ENCODE peak calls at places on chromosome 5, in eight cellular contexts. L is IMR-90; I is naive thymus-derived CD4-positive, alpha-beta T cell; K is ovary; D is heart right ventricle; E is SJSA1; Z is prostate gland; H is CD4-positive, CD25-positive, alpha-beta regulatory T cell. C is an unnamed sample.

GRCh38 chr5:102901821-102902448 is 146.8 kb downstream of the PAM start:
- DNase-seq in L (no peak), I (no peak), K (no peak), D (no peak), E (no peak), Z (no peak), H (no peak), C (peak; percentile 66)

GRCh38 chr5:143707797-143708196 is 104.2 kb upstream of the HMHB1 start:
- DNase-seq in L (no peak), I (no peak), K (no peak), D (no peak), E (no peak), Z (no peak), H (no peak), C (no peak)

GRCh38 chr5:148875205-148875875 is 48.9 kb downstream of the ADRB2 start:
- DNase-seq in L (no peak), I (no peak), K (no peak), D (peak; percentile 45), E (no peak), Z (no peak), H (no peak), C (no peak)

GRCh38 chr5:138645778-138646575 is 70.8 kb upstream of the HSPA9 start:
- DNase-seq in L (no peak), I (no peak), K (no peak), D (no peak), E (no peak), Z (no peak), H (no peak), C (no peak)

GRCh38 chr5:20223451-20223850 is 235.5 kb upstream of the CDH18 start:
- DNase-seq in L (no peak), I (no peak), K (no peak), D (no peak), E (no peak), Z (no peak), H (no peak), C (no peak)

GRCh38 chr5:55982957-55983381 is 11.8 kb downstream of the IL6ST start:
- DNase-seq in L (no peak), I (peak; percentile 63), K (no peak), D (no peak), E (no peak), Z (no peak), H (no peak), C (no peak)

GRCh38 chr5:164277720-164278119 is 772.3 kb downstream of the MAT2B start:
- DNase-seq in L (peak; percentile 48), I (no peak), K (no peak), D (no peak), E (no peak), Z (no peak), H (no peak), C (no peak)

GRCh38 chr5:143401846-143402463 is 1.5 kb downstream of the NR3C1 start:
- DNase-seq in L (peak; percentile 20), I (peak; percentile 28), K (no peak), D (no peak), E (no peak), Z (no peak), H (peak; percentile 13), C (no peak)

GRCh38 chr5:160008877-160009590 is at the start of gene TTC1:
- DNase-seq in L (peak; percentile 100), I (peak; percentile 95), K (peak; percentile 96), D (peak; percentile 97), E (peak; percentile 98), Z (peak; percentile 97), H (peak; percentile 92), C (peak; percentile 97)

GRCh38 chr5:76850543-76851140 is 828 bp downstream of the S100Z start:
- DNase-seq in L (no peak), I (no peak), K (no peak), D (no peak), E (no peak), Z (no peak), H (no peak), C (no peak)

GRCh38 chr5:55440188-55440646 is 94.5 kb downstream of the PLPP1 start:
- DNase-seq in L (peak; percentile 34), I (no peak), K (no peak), D (no peak), E (no peak), Z (no peak), H (no peak), C (no peak)

GRCh38 chr5:159304961-159305595 is 25.2 kb downstream of the IL12B start:
- DNase-seq in L (peak; percentile 33), I (no peak), K (no peak), D (no peak), E (no peak), Z (no peak), H (no peak), C (no peak)

GRCh38 chr5:132103380-132103951 is 29.9 kb downstream of the CSF2 start:
- DNase-seq in L (peak; percentile 96), I (peak; percentile 81), K (peak; percentile 17), D (peak; percentile 76), E (peak; percentile 97), Z (no peak), H (peak; percentile 56), C (no peak)

GRCh38 chr5:139789845-139790189 is 5.8 kb upstream of the PSD2 start:
- DNase-seq in L (no peak), I (no peak), K (no peak), D (no peak), E (no peak), Z (no peak), H (no peak), C (no peak)

GRCh38 chr5:141039517-141039916 is 11.7 kb upstream of the PCDHB1 start:
- DNase-seq in L (no peak), I (no peak), K (no peak), D (no peak), E (no peak), Z (no peak), H (no peak), C (peak; percentile 86)

GRCh38 chr5:160534125-160534524 is 112.5 kb downstream of the PTTG1 start:
- DNase-seq in L (no peak), I (no peak), K (no peak), D (no peak), E (no peak), Z (no peak), H (no peak), C (no peak)

DNA sequence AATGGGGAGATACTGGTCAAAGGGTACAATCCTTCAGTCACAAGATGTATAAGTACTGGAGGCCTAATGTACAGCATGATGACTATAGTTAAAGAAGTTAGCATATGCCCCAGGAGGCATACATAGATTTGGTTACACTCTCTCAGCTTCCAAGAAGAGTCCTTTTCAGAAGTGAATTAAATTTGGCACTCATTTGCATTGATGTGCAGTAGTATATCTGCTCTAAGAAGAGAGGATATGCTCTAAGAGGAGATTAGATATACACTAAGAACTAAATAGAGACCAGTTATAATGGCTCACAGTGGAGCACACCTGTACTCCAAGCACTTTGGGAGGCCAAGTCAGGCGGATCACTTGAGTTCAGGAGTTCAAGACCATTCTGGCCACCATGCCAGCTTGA is 139.5 kb upstream of the MINAR2 start:
- DNase-seq in L (no peak), I (no peak), K (no peak), D (no peak), E (no peak), Z (no peak), H (no peak), C (no peak)
- H3K9me3 ChIP-seq in L (no peaks in the 10 kb centered on the region), I (no peaks in the 10 kb centered on the region), K (no peaks in the 10 kb centered on the region), D (no peaks in the 10 kb centered on the region), E (no peaks in the 10 kb centered on the region), Z (no peaks in the 10 kb centered on the region), H (no peaks in the 10 kb centered on the region), C (no peaks in the 10 kb centered on the region)

GRCh38 chr5:88141695-88141979 is 127.0 kb downstream of the TMEM161B start:
- DNase-seq in L (no peak), I (no peak), K (no peak), D (no peak), E (no peak), Z (no peak), H (no peak), C (no peak)
- H3K4me3 ChIP-seq in L (peak overlapping the region; percentile 22), I (peak overlapping the region; percentile 31), K (peak overlapping the region; percentile 43), D (peak overlapping the region; percentile 57), E (peak overlapping the region; percentile 39), Z (peak overlapping the region; percentile 36), H (peak overlapping the region; percentile 54), C (peak overlapping the region; percentile 33)

DNA sequence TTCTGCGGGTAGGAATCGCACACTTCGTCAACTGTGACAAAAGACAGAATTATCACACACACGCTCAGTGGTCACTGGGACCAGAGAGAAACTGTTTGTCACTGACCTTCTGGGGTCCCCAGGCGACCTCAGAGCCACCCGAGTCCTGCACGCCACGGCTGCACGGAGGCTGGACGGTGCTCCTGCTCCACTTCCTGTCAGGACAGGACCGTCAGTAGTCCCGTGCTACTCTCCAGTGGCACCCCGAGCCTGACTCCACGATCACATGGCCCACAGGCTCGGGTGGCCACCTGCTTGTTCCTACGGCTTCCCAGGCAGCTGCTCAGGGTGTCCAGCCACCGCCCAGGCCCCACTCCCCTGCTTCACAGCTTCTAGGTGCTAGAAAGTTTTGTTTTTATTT is 17.9 kb downstream of the MRNIP start:
- DNase-seq in L (no peak), I (no peak), K (no peak), D (no peak), E (no peak), Z (no peak), H (no peak), C (no peak)
- H3K36me3 ChIP-seq in L (peaks cover 49% of the 10 kb centered on the region), I (peaks cover 8% of the 10 kb centered on the region), K (no peaks in the 10 kb centered on the region), D (no peaks in the 10 kb centered on the region), E (peaks cover 69% of the 10 kb centered on the region), Z (peaks cover 21% of the 10 kb centered on the region), H (peaks cover 30% of the 10 kb centered on the region), C (peaks cover 65% of the 10 kb centered on the region)

DNA sequence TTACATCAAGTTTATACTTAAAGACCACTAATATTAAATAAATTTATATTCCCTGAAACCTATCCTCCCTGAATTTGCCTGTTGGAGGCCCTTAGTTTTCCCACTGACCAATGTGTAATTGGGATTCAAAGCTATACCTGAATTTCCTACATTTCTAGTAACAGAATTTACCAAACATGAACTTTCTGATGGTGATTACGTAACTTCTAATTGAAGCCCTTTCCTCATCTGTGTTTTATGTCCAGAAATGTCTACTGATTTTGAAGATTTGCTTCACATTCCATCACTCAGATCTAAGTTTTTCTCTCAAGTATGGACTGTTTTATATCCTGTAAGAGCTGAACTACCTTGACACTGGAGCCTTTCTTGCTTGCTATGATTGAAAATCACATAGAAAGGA is 12.8 kb downstream of the ZFP62 start:
- DNase-seq in L (no peak), I (no peak), K (no peak), D (no peak), E (no peak), Z (no peak), H (no peak), C (no peak)
- H3K9me3 ChIP-seq in L (peaks cover 57% of the 10 kb centered on the region), I (no peaks in the 10 kb centered on the region), K (peaks cover 28% of the 10 kb centered on the region), D (no peaks in the 10 kb centered on the region), E (peaks cover 25% of the 10 kb centered on the region), Z (no peaks in the 10 kb centered on the region), H (peaks cover 38% of the 10 kb centered on the region), C (peaks cover 32% of the 10 kb centered on the region)